ENCODE peak calls at places on chromosome 1, in nine cellular contexts. E is M059J; N is NCI-H774; O is RPMI7951; K is substantia nigra; A is AG10803; D is cardiac muscle cell; G is activated CD8-positive, alpha-beta T cell treated with anti-CD3 and anti-CD28 coated beads for 36 hours; R is globus pallidus. C is an unnamed sample.

GRCh38 chr1:209924386-209924785 is 13.6 kb upstream of the SYT14 start:
- DNase-seq in E (no peak), N (no peak), O (no peak), K (no peak), A (no peak), D (no peak), G (no peak), R (no peak), C (no peak)

GRCh38 chr1:228082975-228083870 is 715 bp downstream of the ARF1 start:
- DNase-seq in E (peak), N (no peak), O (peak), K (no peak), A (peak), D (peak), G (peak), R (no peak), C (peak)

GRCh38 chr1:236516929-236517704 is 6.7 kb upstream of the LGALS8 start:
- DNase-seq in E (peak), N (peak), O (peak), K (no peak), A (peak), D (peak), G (no peak), R (no peak), C (peak)

GRCh38 chr1:172431721-172432192 is 11.3 kb downstream of the C1orf105 start:
- DNase-seq in E (no peak), N (no peak), O (no peak), K (no peak), A (no peak), D (no peak), G (peak), R (no peak), C (no peak)

GRCh38 chr1:181113061-181113695 is 24.7 kb downstream of the IER5 start:
- DNase-seq in E (peak), N (no peak), O (peak), K (no peak), A (no peak), D (peak), G (no peak), R (no peak), C (no peak)

GRCh38 chr1:54557956-54558355 is 9.9 kb downstream of the ACOT11 start:
- DNase-seq in E (no peak), N (no peak), O (no peak), K (no peak), A (no peak), D (no peak), G (no peak), R (no peak), C (no peak)

GRCh38 chr1:111903858-111904449 is 85.5 kb downstream of the KCND3 start:
- DNase-seq in E (no peak), N (no peak), O (no peak), K (no peak), A (no peak), D (no peak), G (no peak), R (no peak), C (no peak)

GRCh38 chr1:39238476-39238875 is 34.0 kb downstream of the MACF1 start:
- DNase-seq in E (peak), N (no peak), O (peak), K (no peak), A (peak), D (peak), G (no peak), R (peak), C (peak)

GRCh38 chr1:23394664-23395063 is 25.0 kb upstream of the ZNF436 start:
- DNase-seq in E (peak), N (no peak), O (peak), K (no peak), A (peak), D (peak), G (no peak), R (no peak), C (peak)

GRCh38 chr1:8356256-8357209 is 38.6 kb downstream of the SLC45A1 start:
- DNase-seq in E (no peak), N (no peak), O (no peak), K (no peak), A (no peak), D (no peak), G (no peak), R (no peak), C (no peak)

GRCh38 chr1:216173315-216173714 is 249.9 kb downstream of the USH2A start:
- DNase-seq in E (no peak), N (no peak), O (no peak), K (no peak), A (no peak), D (no peak), G (no peak), R (no peak), C (peak)